ENCODE peak calls at places on chromosomes 11 and 22, in ten cellular contexts. J is NCI-H345; F is hippocampal formation; G is EL; C is activated naive CD8-positive, alpha-beta T cell treated with anti-CD3 and anti-CD28 coated beads, Interleukin-2, amount 50 U/mL, for 24 hours; U is amygdala; A is smooth muscle cell of the brain vasculature; R is M059J; I is thoracic aorta; D is activated CD8-positive, alpha-beta memory T cell treated with anti-CD3 and anti-CD28 coated beads for 1 hour. H is an unnamed sample.
A peak's percentile ranks its signal among the peaks of the same experiment; 100 is the strongest.

GRCh38 chr22:27670701-27671412 is 130.7 kb downstream of the MN1 start:
- DNase-seq in J (no peak), F (peak; percentile 8), G (no peak), C (no peak), U (no peak), A (no peak), R (peak; percentile 64), I (no peak), D (no peak), H (no peak)

GRCh38 chr11:116773203-116774112 is 671 bp upstream of the BUD13 start:
- DNase-seq in J (peak; percentile 71), F (no peak), G (peak; percentile 60), C (no peak), U (no peak), A (no peak), R (peak; percentile 11), I (no peak), D (no peak), H (no peak)

GRCh38 chr22:18104566-18104965 is 6.0 kb upstream of the TUBA8 start:
- DNase-seq in J (no peak), F (no peak), G (peak; percentile 21), C (no peak), U (no peak), A (no peak), R (peak; percentile 7), I (no peak), D (no peak), H (no peak)

GRCh38 chr11:12625438-12626071 is 48.7 kb upstream of the TEAD1 start:
- DNase-seq in J (no peak), F (no peak), G (peak; percentile 93), C (no peak), U (no peak), A (peak; percentile 18), R (peak; percentile 76), I (no peak), D (no peak), H (no peak)

GRCh38 chr11:73206751-73207280 is 11.3 kb upstream of the P2RY2 start:
- DNase-seq in J (no peak), F (no peak), G (peak; percentile 20), C (no peak), U (no peak), A (no peak), R (peak; percentile 62), I (no peak), D (no peak), H (no peak)

GRCh38 chr22:22687638-22688500 is 43.5 kb downstream of the GGTLC2 start:
- DNase-seq in J (peak; percentile 16), F (peak; percentile 5), G (peak; percentile 29), C (peak; percentile 16), U (no peak), A (peak; percentile 24), R (peak; percentile 56), I (no peak), D (no peak), H (no peak)

GRCh38 chr11:13781153-13781552 is 112.7 kb downstream of the FAR1 start:
- DNase-seq in J (no peak), F (no peak), G (no peak), C (no peak), U (no peak), A (no peak), R (peak; percentile 40), I (no peak), D (no peak), H (no peak)

GRCh38 chr11:7577883-7578242 is 64.1 kb downstream of the PPFIBP2 start:
- DNase-seq in J (peak; percentile 5), F (no peak), G (peak; percentile 57), C (no peak), U (no peak), A (no peak), R (peak; percentile 52), I (no peak), D (no peak), H (no peak)

GRCh38 chr11:114080219-114080618 is 20.7 kb downstream of the ZBTB16 start:
- DNase-seq in J (peak; percentile 36), F (no peak), G (no peak), C (no peak), U (no peak), A (no peak), R (peak; percentile 4), I (no peak), D (no peak), H (no peak)

GRCh38 chr22:23784215-23784732 is 2.5 kb upstream of the SMARCB1 start:
- DNase-seq in J (no peak), F (no peak), G (peak; percentile 76), C (no peak), U (no peak), A (no peak), R (peak; percentile 83), I (no peak), D (no peak), H (no peak)

GRCh38 chr22:37534445-37534844 is 15.2 kb upstream of the CARD10 start:
- DNase-seq in J (no peak), F (no peak), G (no peak), C (no peak), U (no peak), A (no peak), R (no peak), I (no peak), D (no peak), H (no peak)